ENCODE peak calls at places on chromosome 2, in nine cellular contexts. H is GM12865, T is ovary, Z is cardiac muscle cell, Q is heart right ventricle, S is AG04449, F is RWPE2, A is mesendoderm, E is IMR-90. B is an unnamed sample.

GRCh38 chr2:128420131-128420530 is 101.5 kb upstream of the HS6ST1 start:
- DNase-seq in S (no peak), F (no peak), T (no peak), Q (no peak), Z (no peak), E (no peak), H (no peak), A (no peak), B (no peak)

GRCh38 chr2:194087089-194087488 is 1569.9 kb upstream of the SLC39A10 start:
- DNase-seq in F (no peak), A (no peak), T (no peak), Z (no peak), S (no peak), E (no peak), H (peak), Q (no peak), B (no peak)

GRCh38 chr2:111961663-111962062 is 63.3 kb downstream of the MERTK start:
- DNase-seq in E (no peak), Z (no peak), T (no peak), H (no peak), Q (no peak), F (no peak), A (no peak), S (no peak), B (no peak)

GRCh38 chr2:85972355-85972754 is 83.6 kb upstream of the ST3GAL5 start:
- DNase-seq in H (no peak), Z (no peak), E (no peak), A (no peak), Q (no peak), F (no peak), T (no peak), S (no peak), B (no peak)

GRCh38 chr2:64644240-64645013 is 9.3 kb downstream of the SERTAD2 start:
- DNase-seq in Q (peak), Z (peak), S (no peak), E (peak), T (peak), A (peak), F (no peak), H (peak), B (no peak)

GRCh38 chr2:88590998-88591613 is 36.2 kb downstream of the EIF2AK3 start:
- DNase-seq in S (peak), E (peak), A (peak), H (peak), F (no peak), T (no peak), Z (peak), Q (no peak), B (no peak)

GRCh38 chr2:216289470-216289869 is 82.8 kb downstream of the MARCHF4 start:
- DNase-seq in Z (no peak), Q (no peak), A (no peak), E (no peak), T (no peak), F (no peak), S (no peak), H (no peak), B (no peak)

GRCh38 chr2:231293163-231293562 is 94.7 kb downstream of the ARMC9 start:
- DNase-seq in Z (no peak), E (no peak), A (no peak), T (no peak), Q (no peak), H (no peak), F (no peak), S (no peak), B (no peak)

GRCh38 chr2:214593723-214594122 is 182.9 kb downstream of the VWC2L start:
- DNase-seq in Q (no peak), T (no peak), H (no peak), Z (peak), F (no peak), S (peak), A (peak), E (peak), B (peak)

GRCh38 chr2:201984800-201985525 is 48.7 kb upstream of the FZD7 start:
- DNase-seq in E (no peak), H (peak), Z (no peak), F (no peak), Q (no peak), T (peak), A (no peak), S (no peak), B (no peak)

GRCh38 chr2:239846789-239847676 is 178.1 kb downstream of the NDUFA10 start:
- DNase-seq in Z (no peak), E (no peak), A (no peak), Q (no peak), S (no peak), H (no peak), T (no peak), F (no peak), B (no peak)

GRCh38 chr2:181683518-181684453 is 3.5 kb upstream of the NEUROD1 start:
- DNase-seq in A (peak), F (no peak), T (no peak), E (peak), Q (no peak), H (no peak), S (no peak), Z (peak), B (no peak)

GRCh38 chr2:43837033-43837432 is 1.6 kb downstream of the ABCG5 start:
- DNase-seq in Z (no peak), E (no peak), T (no peak), F (no peak), S (no peak), H (no peak), A (no peak), Q (no peak), B (no peak)
- H3K4me3 ChIP-seq in Z (no peak), E (no peak), T (no peak), F (no peak), S (no peak), H (no peak), A (no peak), Q (no peak), B (no peak)

GRCh38 chr2:33214857-33215256 is 261.6 kb upstream of the RASGRP3 start:
- DNase-seq in E (no peak), Z (no peak), H (no peak), T (no peak), F (no peak), A (no peak), Q (no peak), S (no peak), B (no peak)

GRCh38 chr2:33215299-33215698 is 261.1 kb upstream of the RASGRP3 start:
- DNase-seq in Z (no peak), S (peak), F (no peak), E (peak), T (peak), A (no peak), Q (peak), H (no peak), B (no peak)

GRCh38 chr2:33213648-33214047 is 262.8 kb upstream of the RASGRP3 start:
- DNase-seq in H (no peak), S (no peak), E (peak), Q (no peak), T (no peak), A (no peak), Z (no peak), F (no peak), B (no peak)

GRCh38 chr2:33213244-33213643 is 263.2 kb upstream of the RASGRP3 start:
- DNase-seq in H (no peak), F (no peak), E (peak), Z (no peak), Q (no peak), A (no peak), T (no peak), S (no peak), B (no peak)

DNA sequence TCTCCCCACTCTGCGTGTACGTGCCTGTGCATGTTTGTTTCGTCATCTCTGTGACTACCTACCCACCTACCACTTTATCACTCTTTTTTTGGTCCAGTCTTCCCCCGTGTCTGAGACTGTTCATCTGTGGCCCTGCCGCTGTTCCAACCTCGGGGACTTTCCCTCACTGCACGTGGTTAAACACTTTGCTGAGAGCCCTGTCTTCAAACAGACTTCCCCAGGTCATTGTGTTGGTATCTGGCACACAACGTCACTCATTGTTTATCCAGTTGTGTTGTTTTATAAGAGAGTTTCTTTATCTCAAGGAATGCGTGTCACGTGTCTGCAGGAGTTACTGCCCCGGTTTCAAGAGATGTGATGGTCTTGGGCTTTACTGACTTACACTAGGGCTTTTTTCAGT is 262.0 kb upstream of the RASGRP3 start:
- DNase-seq in H (peak), F (no peak), Z (no peak), T (no peak), A (no peak), E (peak), S (no peak), Q (no peak), B (no peak)
- H3K4me3 ChIP-seq in H (no peak), F (no peak), Z (no peak), T (no peak), A (no peak), E (no peak), S (no peak), Q (no peak), B (no peak)

DNA sequence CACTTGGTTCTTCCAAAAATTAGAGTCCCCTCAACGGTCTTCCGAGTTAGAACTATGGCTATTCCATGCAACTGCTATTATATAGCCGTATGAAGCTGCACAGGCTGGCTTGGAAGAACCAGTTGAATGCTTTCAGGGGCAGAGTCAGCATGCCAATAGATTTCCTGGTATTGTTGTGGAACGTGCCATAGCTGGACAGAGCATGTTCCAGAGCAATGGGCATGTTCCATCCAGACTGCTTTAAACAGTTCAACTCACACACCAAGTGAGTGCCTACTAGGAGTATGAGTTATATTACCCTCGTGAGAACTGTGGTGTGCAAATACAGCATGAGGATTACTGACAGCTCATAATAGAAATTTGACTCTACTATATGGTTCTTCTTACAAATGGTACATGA is 682.0 kb downstream of the SATB2 start:
- DNase-seq in Q (no peak), E (no peak), F (no peak), H (no peak), A (no peak), Z (no peak), S (no peak), T (no peak), B (no peak)
- H3K4me3 ChIP-seq in Q (no peak), E (no peak), F (no peak), H (no peak), A (no peak), Z (no peak), S (no peak), T (no peak), B (no peak)

GRCh38 chr2:40556739-40557138 is 104.8 kb upstream of the SLC8A1 start:
- DNase-seq in F (no peak), E (peak), T (no peak), A (no peak), Q (no peak), H (no peak), Z (no peak), S (no peak), B (no peak)

GRCh38 chr2:40556298-40556697 is 104.4 kb upstream of the SLC8A1 start:
- DNase-seq in H (no peak), Z (no peak), S (no peak), Q (no peak), F (no peak), E (peak), T (no peak), A (no peak), B (no peak)

GRCh38 chr2:40554665-40555294 is 102.9 kb upstream of the SLC8A1 start:
- DNase-seq in F (no peak), Z (peak), S (no peak), Q (peak), T (peak), A (peak), E (peak), H (peak), B (no peak)

GRCh38 chr2:40559175-40559574 is 107.3 kb upstream of the SLC8A1 start:
- DNase-seq in T (no peak), H (no peak), F (no peak), E (peak), Z (no peak), S (no peak), A (no peak), Q (no peak), B (no peak)

GRCh38 chr2:40558772-40559171 is 106.9 kb upstream of the SLC8A1 start:
- DNase-seq in A (no peak), S (no peak), Z (no peak), Q (no peak), T (no peak), H (no peak), F (no peak), E (no peak), B (no peak)
- H3K4me3 ChIP-seq in A (no peak), S (no peak), Z (no peak), Q (no peak), T (no peak), H (no peak), F (no peak), E (no peak), B (no peak)

GRCh38 chr2:184734338-184734737 is 136.0 kb downstream of the ZNF804A start:
- DNase-seq in E (no peak), Z (no peak), T (no peak), Q (no peak), A (no peak), F (no peak), S (no peak), H (no peak), B (no peak)
- H3K4me3 ChIP-seq in E (no peak), Z (no peak), T (no peak), Q (no peak), A (no peak), F (no peak), S (no peak), H (no peak), B (no peak)

GRCh38 chr2:33034784-33035183 is 88.0 kb downstream of the LTBP1 start:
- DNase-seq in F (no peak), H (no peak), A (no peak), T (no peak), S (no peak), Q (no peak), Z (no peak), E (no peak), B (no peak)
- H3K4me3 ChIP-seq in F (no peak), H (no peak), A (no peak), T (peak), S (no peak), Q (peak), Z (no peak), E (no peak), B (no peak)

B was measured in retinal pigment epithelial cell.